ENCODE peak calls at places on chromosomes 1 and 21, in seven cellular contexts. B, A, O, G, W, X and R are unnamed samples.

GRCh38 chr1:240790851-240791250 is 178.9 kb upstream of the GREM2 start:
- DNase-seq in A (no peak), X (no peak), G (no peak), W (no peak), O (no peak), B (no peak), R (no peak)

GRCh38 chr1:168243636-168244212 is 17.9 kb downstream of the SFT2D2 start:
- DNase-seq in G (no peak), O (peak; percentile 66), B (no peak), X (no peak), A (no peak), W (no peak), R (no peak)

GRCh38 chr1:198601936-198602889 is 36.6 kb upstream of the PTPRC start:
- DNase-seq in A (no peak), X (no peak), B (no peak), W (peak; percentile 38), G (no peak), O (no peak), R (no peak)

GRCh38 chr1:229381234-229381633 is 38.4 kb upstream of the CCSAP start:
- DNase-seq in O (no peak), W (peak; percentile 29), G (no peak), A (no peak), B (no peak), X (no peak), R (no peak)

GRCh38 chr1:113195115-113195845 is 122.3 kb downstream of the LRIG2 start:
- DNase-seq in O (peak; percentile 75), G (no peak), X (no peak), B (no peak), W (no peak), A (no peak), R (no peak)

GRCh38 chr1:87435484-87435883 is 106.8 kb downstream of the LMO4 start:
- DNase-seq in O (no peak), A (no peak), B (no peak), X (no peak), G (no peak), W (peak; percentile 89), R (no peak)

GRCh38 chr1:8813016-8813763 is 4.2 kb downstream of the RERE start:
- DNase-seq in O (no peak), B (no peak), G (no peak), X (no peak), W (no peak), A (no peak), R (no peak)

GRCh38 chr1:176884286-176884685 is 280.2 kb downstream of the ASTN1 start:
- DNase-seq in W (no peak), A (no peak), O (no peak), B (no peak), G (no peak), X (no peak), R (no peak)

GRCh38 chr1:215146252-215146975 is 63.9 kb downstream of the KCNK2 start:
- DNase-seq in B (no peak), A (no peak), X (no peak), G (no peak), W (peak; percentile 3), O (no peak), R (no peak)

GRCh38 chr1:15959847-15960446 is 16.0 kb downstream of the ZBTB17 start:
- DNase-seq in O (no peak), A (no peak), G (no peak), B (no peak), W (no peak), X (no peak), R (no peak)

GRCh38 chr1:78142731-78143130 is 97.0 kb downstream of the GIPC2 start:
- DNase-seq in G (no peak), O (no peak), A (no peak), X (no peak), B (no peak), W (no peak), R (no peak)
- H3K27ac ChIP-seq in G (no peak overlapping the region), O (no peak overlapping the region), A (no peak overlapping the region), X (no peak overlapping the region), B (no peak overlapping the region), W (no peak overlapping the region), R (no peak overlapping the region)

DNA sequence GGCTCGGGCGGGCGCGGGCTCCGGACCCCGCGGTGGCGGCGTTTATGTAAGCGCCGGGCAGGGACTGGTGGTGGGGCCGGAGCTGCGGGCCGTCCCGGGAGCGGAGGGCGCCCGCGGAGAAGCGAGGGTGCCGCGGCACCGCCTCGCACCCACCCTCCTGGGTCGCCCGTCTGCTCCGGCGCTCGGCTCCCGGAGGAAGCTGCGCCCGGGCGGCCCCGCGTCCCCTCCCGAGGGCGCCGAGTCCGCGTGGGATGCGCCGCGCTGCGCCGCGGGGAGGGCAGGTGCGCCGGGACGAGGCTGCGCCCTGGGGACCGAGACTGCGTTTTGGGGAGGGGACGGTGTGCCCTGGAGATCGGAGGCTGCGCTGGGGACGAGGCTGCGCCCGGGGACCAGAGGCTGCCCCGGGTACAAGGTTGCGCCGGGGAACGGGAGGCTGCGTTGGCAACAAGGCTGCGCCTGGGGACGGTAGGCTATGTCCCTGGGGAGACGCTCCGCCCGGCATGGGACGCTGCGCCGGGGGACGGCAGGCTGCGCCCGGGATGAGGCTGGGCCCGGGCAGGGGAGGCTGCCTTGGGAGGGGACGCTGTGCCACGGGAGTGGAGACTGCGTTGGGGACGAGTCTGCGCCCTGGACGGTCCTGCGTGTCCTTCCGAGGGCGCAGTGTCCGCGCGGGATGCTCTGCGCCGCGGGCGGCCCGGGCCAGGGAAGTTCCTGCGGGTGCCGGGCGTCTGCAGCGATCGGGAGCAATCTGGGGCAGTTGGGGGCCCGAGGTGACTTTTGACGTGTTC is 632 bp downstream of the ADARB1 start:
- DNase-seq in A (no peak), W (peak; percentile 86), O (no peak), G (no peak), B (peak; percentile 35), X (peak; percentile 86), R (no peak)
- H3K27ac ChIP-seq in A (peak overlapping the region; percentile 58), W (peak overlapping the region; percentile 7), O (peak overlapping the region; percentile 99), G (peak overlapping the region; percentile 97), B (no peak overlapping the region), X (peak overlapping the region; percentile 42), R (no peak overlapping the region)

DNA sequence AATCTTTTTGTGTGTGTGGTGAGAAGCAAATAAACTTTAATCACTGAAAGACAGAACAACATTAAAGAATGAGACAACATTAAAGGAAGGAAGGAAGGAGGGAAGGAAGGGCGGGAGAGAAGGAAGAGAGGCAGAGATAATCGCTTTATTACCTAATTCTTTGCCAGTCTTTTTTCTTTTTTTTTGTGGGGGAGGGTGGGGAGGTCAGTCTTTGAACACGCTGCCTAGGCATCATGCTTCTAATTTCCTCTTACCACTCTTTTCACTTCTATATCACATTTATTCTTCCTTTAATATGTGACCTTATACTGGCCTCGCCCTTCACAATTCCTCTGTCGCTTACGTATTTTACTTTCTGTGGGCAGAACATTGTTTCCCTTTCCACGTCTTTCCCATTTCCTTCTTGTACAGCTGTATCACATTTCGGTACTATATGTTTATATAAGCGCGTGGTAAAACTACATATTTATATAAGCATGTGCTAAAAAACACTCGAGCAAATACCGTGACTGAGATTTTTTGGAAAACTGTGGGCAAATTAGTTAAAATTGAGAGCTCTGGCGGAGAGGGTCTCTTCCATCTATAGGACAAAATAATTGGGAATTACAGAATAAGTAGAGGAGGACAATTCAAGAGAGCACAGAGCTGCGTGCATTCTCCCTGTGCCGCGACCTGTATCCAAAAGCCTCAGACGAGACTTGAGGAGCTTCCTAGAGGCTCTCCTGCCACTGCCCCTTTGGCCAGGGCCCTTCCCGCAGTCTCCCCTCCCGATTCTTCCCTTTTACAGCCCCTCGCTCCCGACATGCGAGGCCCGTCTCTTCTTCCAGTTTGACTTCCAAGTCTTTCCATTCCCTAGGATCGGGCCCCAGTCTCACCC is 812 bp upstream of the PRKAA2 start:
- DNase-seq in X (no peak), O (no peak), B (no peak), W (no peak), G (no peak), A (no peak), R (no peak)
- H3K27ac ChIP-seq in X (peak overlapping the region; percentile 89), O (peak overlapping the region; percentile 90), B (peak overlapping the region; percentile 37), W (no peak overlapping the region), G (peak overlapping the region; percentile 90), A (peak overlapping the region; percentile 89), R (no peak overlapping the region)

GRCh38 chr1:156401175-156401574 is 32.2 kb downstream of the RHBG start:
- DNase-seq in W (no peak), G (no peak), X (no peak), O (no peak), A (no peak), B (no peak), R (peak; percentile 60)
- H3K27ac ChIP-seq in W (no peak overlapping the region), G (no peak overlapping the region), X (no peak overlapping the region), O (no peak overlapping the region), A (no peak overlapping the region), B (no peak overlapping the region), R (peak overlapping the region; percentile 85)

GRCh38 chr1:10629091-10629815 is 154.5 kb downstream of the PEX14 start:
- DNase-seq in W (no peak), X (peak; percentile 73), A (no peak), B (no peak), O (no peak), G (no peak), R (no peak)

GRCh38 chr1:10629816-10630571 is 155.2 kb downstream of the PEX14 start:
- DNase-seq in O (no peak), X (peak; percentile 75), G (peak; percentile 13), A (no peak), W (no peak), B (no peak), R (no peak)

GRCh38 chr1:10631121-10631810 is 156.5 kb downstream of the PEX14 start:
- DNase-seq in X (peak; percentile 61), A (no peak), B (peak; percentile 17), W (no peak), G (peak; percentile 10), O (no peak), R (no peak)

GRCh38 chr1:10631811-10632481 is 157.2 kb downstream of the PEX14 start:
- DNase-seq in X (peak; percentile 57), A (no peak), B (peak; percentile 19), O (no peak), G (peak; percentile 8), W (no peak), R (no peak)

DNA sequence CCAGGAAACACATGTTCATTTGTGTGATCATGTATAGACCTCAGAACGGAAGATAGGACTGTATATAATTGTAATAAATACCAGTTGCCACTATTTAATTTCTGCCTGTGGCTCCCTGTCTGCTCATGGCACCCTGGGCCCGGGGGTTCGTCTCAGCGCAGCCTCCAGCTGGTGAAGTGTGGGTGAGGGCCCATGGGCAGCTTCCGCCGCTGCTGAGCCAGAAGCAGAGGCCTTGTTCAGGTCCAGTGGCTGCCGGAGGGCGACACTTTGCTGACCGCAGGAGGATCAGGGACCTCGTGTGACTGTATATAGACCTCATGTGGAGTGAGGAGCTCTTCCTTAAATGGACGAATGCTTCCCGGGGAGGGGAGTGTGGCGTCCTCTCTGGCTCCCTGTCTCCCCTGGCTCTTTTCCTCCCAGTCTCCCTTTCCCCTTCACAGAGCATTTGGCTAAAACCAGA is 155.9 kb downstream of the PEX14 start:
- DNase-seq in B (peak; percentile 21), O (no peak), W (no peak), X (no peak), A (no peak), G (peak; percentile 8), R (no peak)
- H3K27ac ChIP-seq in B (no peak overlapping the region), O (peak overlapping the region; percentile 73), W (no peak overlapping the region), X (no peak overlapping the region), A (no peak overlapping the region), G (no peak overlapping the region), R (no peak overlapping the region)

GRCh38 chr1:40595623-40596022 is 64.2 kb downstream of the ZNF684 start:
- DNase-seq in W (peak; percentile 30), O (no peak), X (no peak), A (no peak), B (no peak), G (no peak), R (no peak)
- H3K27ac ChIP-seq in W (no peak overlapping the region), O (no peak overlapping the region), X (no peak overlapping the region), A (no peak overlapping the region), B (no peak overlapping the region), G (no peak overlapping the region), R (no peak overlapping the region)